ENCODE peak calls at places on chromosomes 1 and 21, in six cellular contexts. B is kidney epithelial cell, K is astrocyte of the spinal cord, C is IMR-90, O is psoas muscle, U is Panc1. Y is an unnamed sample.

GRCh38 chr1:97334454-97334853 is 586.4 kb downstream of the DPYD start:
- DNase-seq in K (peak), U (no peak), C (peak), O (no peak), B (peak), Y (peak)

GRCh38 chr1:116504308-116505156 is 66.3 kb downstream of the CD58 start:
- DNase-seq in U (no peak), K (peak), O (peak), B (no peak), C (peak), Y (peak)

GRCh38 chr1:56355918-56356317 is 223.4 kb downstream of the PLPP3 start:
- DNase-seq in O (no peak), B (no peak), C (peak), K (no peak), U (no peak), Y (no peak)

GRCh38 chr21:37065561-37066177 is 7.2 kb downstream of the PIGP start:
- DNase-seq in K (no peak), U (no peak), C (no peak), O (no peak), B (no peak), Y (no peak)

GRCh38 chr1:121586369-121587229 is 401.8 kb downstream of the SRGAP2C start:
- DNase-seq in O (no peak), C (no peak), B (no peak), U (no peak), K (no peak), Y (no peak)

GRCh38 chr1:64755356-64755755 is 10.5 kb downstream of the RAVER2 start:
- DNase-seq in B (no peak), C (no peak), O (no peak), K (no peak), U (no peak), Y (peak)

GRCh38 chr1:243938146-243938676 is 88.2 kb upstream of the AKT3 start:
- DNase-seq in U (no peak), C (no peak), K (no peak), B (no peak), O (no peak), Y (no peak)

GRCh38 chr1:64834734-64835133 is 89.9 kb downstream of the RAVER2 start:
- DNase-seq in B (peak), K (peak), O (no peak), C (peak), U (no peak), Y (peak)

GRCh38 chr1:48043524-48043923 is 46.3 kb upstream of the TRABD2B start:
- DNase-seq in O (no peak), C (no peak), B (no peak), U (no peak), K (no peak), Y (no peak)

GRCh38 chr1:10074059-10074854 is 41.5 kb downstream of the UBE4B start:
- DNase-seq in B (peak), C (peak), O (no peak), K (peak), U (peak), Y (peak)

GRCh38 chr1:208093754-208094719 is 150.1 kb downstream of the PLXNA2 start:
- DNase-seq in O (peak), U (peak), C (peak), K (peak), B (no peak), Y (peak)

GRCh38 chr1:192496369-192497056 is 79.1 kb upstream of the RGS1 start:
- DNase-seq in C (no peak), O (no peak), B (no peak), U (no peak), K (no peak), Y (no peak)

GRCh38 chr1:41466146-41466545 is 18.3 kb downstream of the EDN2 start:
- DNase-seq in U (no peak), C (no peak), K (no peak), O (no peak), B (no peak), Y (no peak)

GRCh38 chr1:176878750-176879536 is 285.6 kb downstream of the ASTN1 start:
- DNase-seq in B (no peak), U (no peak), C (no peak), K (no peak), O (no peak), Y (no peak)

GRCh38 chr1:6581561-6582305 is 1.9 kb downstream of the ZBTB48 start:
- DNase-seq in O (no peak), K (no peak), U (no peak), B (no peak), C (no peak), Y (no peak)

GRCh38 chr1:239816090-239816812 is 275.4 kb upstream of the FMN2 start:
- DNase-seq in U (peak), C (peak), O (no peak), K (peak), B (peak), Y (peak)

GRCh38 chr1:36352910-36353878 is 29.7 kb upstream of the EVA1B start:
- DNase-seq in U (no peak), K (peak), B (no peak), O (peak), C (peak), Y (no peak)

GRCh38 chr1:2326524-2326923 is 64.8 kb downstream of the MORN1 start:
- DNase-seq in O (no peak), U (no peak), B (no peak), K (no peak), C (no peak), Y (no peak)

GRCh38 chr1:232675267-232675666 is 45.3 kb upstream of the SIPA1L2 start:
- DNase-seq in U (no peak), B (no peak), K (no peak), C (peak), O (no peak), Y (peak)

GRCh38 chr1:92599184-92599583 is 112.5 kb upstream of the GFI1 start:
- DNase-seq in B (no peak), O (no peak), K (peak), U (no peak), C (peak), Y (peak)

GRCh38 chr1:230067441-230067870 is 418 bp downstream of the GALNT2 start:
- DNase-seq in K (no peak), O (peak), U (no peak), B (no peak), C (no peak), Y (peak)

GRCh38 chr1:25747046-25747705 is 52.8 kb upstream of the SELENON start:
- DNase-seq in K (no peak), B (no peak), O (peak), C (no peak), U (no peak), Y (no peak)

GRCh38 chr1:19845166-19845954 is 30.3 kb upstream of the RNF186 start:
- DNase-seq in C (no peak), O (no peak), B (no peak), U (no peak), K (peak), Y (no peak)
- H3K4me3 ChIP-seq in C (no peak), O (no peak), B (no peak), U (no peak), K (no peak), Y (no peak)

DNA sequence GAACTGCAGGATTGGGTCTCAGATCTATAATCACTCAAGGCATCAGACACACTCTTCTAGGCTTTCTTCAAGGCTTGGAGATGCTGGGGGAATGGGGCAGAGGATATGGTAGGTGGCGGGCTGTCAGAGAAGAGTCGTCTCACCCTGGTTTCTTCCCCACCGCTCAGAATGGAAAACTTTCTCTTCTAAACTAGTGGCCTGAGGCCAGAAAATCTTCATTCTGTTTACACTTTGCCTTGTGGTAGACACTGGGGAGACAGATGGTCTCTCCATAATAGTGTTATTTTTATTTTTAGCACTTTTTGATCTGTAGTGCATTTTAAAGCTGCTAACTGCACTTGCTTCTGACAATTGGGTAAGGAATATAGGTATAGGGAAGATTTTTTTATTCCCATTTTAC is 2.6 kb downstream of the PRELP start:
- DNase-seq in B (no peak), U (no peak), K (no peak), O (no peak), C (no peak), Y (no peak)
- H3K4me3 ChIP-seq in B (no peak), U (no peak), K (no peak), O (peak), C (no peak), Y (no peak)

DNA sequence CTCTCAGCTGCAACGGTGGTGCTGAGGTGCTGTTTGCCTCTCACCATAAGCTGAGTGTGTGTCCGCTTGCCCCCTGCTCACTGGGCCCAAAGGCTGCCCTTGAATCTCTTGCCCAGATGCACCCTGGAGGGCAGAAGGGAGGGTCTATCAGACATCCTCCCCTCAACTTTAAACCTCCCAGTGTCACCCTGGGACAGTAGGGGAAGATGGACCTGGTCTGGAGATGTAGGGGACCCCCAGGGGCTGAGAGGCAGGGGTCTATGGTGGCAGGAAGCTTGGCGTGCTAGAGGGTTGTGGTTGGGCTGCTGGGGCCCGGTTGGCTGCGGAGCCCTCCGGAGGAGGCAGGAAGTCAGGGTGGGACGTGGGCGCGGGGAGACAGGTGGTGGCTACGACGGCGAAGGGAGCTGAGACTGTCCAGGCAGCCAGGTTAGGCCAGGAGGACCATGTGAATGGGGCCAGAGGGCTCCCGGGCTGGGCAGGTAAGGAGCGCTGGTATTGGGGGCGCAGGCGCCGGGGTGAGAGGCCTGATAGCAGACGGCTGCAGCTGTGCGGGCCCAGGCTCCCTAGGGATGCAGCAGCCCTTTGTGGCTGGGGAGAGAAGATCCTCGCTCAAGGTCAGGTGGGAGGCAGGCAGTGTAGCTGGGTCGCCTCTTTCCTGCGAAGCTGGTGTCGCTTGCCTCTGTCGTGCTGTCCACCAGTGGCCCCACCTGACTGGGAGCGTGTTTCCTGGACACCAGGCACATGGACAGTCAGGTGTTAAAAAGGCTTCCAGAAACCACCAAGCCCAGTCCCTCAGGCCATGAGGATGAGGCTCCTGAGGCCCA is at the start of gene LCK:
- DNase-seq in O (no peak), U (no peak), B (no peak), C (no peak), K (no peak), Y (no peak)
- H3K4me3 ChIP-seq in O (no peak), U (no peak), B (no peak), C (no peak), K (no peak), Y (no peak)

GRCh38 chr1:214602764-214603657 is at the start of gene CENPF:
- DNase-seq in B (peak), O (peak), U (peak), K (peak), C (peak), Y (peak)

GRCh38 chr1:214603819-214604252 is 841 bp downstream of the CENPF start:
- DNase-seq in O (no peak), C (no peak), B (no peak), U (no peak), K (no peak), Y (no peak)

GRCh38 chr1:214609692-214610091 is 6.7 kb downstream of the CENPF start:
- DNase-seq in K (no peak), O (no peak), C (no peak), B (no peak), U (no peak), Y (no peak)

DNA sequence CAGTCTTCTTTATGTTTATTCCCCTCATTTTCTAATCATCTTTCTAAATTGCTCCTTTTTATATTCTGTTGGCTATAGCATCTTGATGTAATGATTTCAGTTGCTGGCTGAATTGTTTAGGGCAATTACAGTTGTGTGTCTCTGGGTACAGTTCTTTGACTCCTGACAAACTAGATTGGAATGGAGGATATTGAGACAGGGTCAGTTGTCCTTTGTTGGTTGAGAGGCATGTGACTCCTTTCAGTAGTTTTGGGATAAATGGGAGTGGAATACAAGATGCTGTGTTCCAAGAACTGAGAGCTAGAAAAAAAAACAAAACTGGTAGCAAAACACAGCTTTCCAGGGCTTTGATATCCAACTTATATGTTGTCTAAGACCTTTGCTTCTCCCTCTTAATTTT is 1.5 kb downstream of the CENPF start:
- DNase-seq in U (no peak), O (no peak), K (no peak), C (peak), B (no peak), Y (no peak)
- H3K4me3 ChIP-seq in U (peak), O (no peak), K (peak), C (no peak), B (peak), Y (peak)

DNA sequence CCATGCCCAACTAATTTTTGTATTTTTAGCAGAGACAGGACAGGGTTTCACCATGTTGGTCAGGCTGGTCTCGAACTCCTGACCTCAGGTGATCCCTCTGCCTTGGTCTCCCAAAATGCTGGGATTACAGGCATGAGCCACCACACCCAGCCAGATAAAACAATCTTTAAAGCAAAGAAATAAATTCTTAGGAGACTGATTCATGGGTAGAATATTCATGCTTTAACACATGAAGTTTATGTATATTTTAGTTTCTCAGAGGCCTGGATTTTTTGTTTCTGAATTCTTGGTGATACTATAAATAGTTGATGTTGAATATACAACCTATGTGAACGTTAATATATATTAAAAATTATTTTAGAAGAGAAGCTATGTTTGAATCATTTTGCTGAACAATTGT is 127.4 kb upstream of the KIAA1614 start:
- DNase-seq in B (no peak), O (no peak), K (no peak), C (peak), U (no peak), Y (peak)
- H3K4me3 ChIP-seq in B (no peak), O (no peak), K (no peak), C (no peak), U (no peak), Y (no peak)